ENCODE peak calls at places on chromosome 11, in six cellular contexts. Y is H1, S is HepG2, H is SK-N-SH, D is K562, R is HCT116. J is an unnamed sample. For H3K9me3, the result is how much of the 10 kb centered on the place peaks cover.

GRCh38 chr11:121422675-121423074 is 29.4 kb upstream of the SORL1 start:
- DNase-seq in S (no peak), Y (no peak), R (no peak), D (no peak), H (no peak), J (no peak)

GRCh38 chr11:71164621-71165020 is 87.8 kb downstream of the SHANK2 start:
- DNase-seq in Y (no peak), R (no peak), D (no peak), H (no peak), S (no peak), J (no peak)

GRCh38 chr11:105100206-105100605 is 39.4 kb downstream of the CARD18 start:
- DNase-seq in S (no peak), H (no peak), D (no peak), Y (no peak), R (no peak), J (no peak)

GRCh38 chr11:29135504-29135903 is 881.3 kb downstream of the KCNA4 start:
- DNase-seq in H (no peak), D (no peak), Y (no peak), R (no peak), S (no peak), J (no peak)

GRCh38 chr11:22567759-22568158 is 57.9 kb downstream of the FANCF start:
- DNase-seq in S (no peak), Y (no peak), R (no peak), D (no peak), H (no peak), J (no peak)

GRCh38 chr11:75342966-75343870 is 8.2 kb downstream of the ARRB1 start:
- DNase-seq in S (peak), Y (no peak), H (no peak), R (no peak), D (peak), J (no peak)

GRCh38 chr11:111225871-111226270 is 19.7 kb upstream of the POU2AF2 start:
- DNase-seq in H (no peak), R (no peak), S (no peak), D (no peak), Y (no peak), J (no peak)

GRCh38 chr11:112962854-112963367 is 1.7 kb downstream of the NCAM1 start:
- DNase-seq in H (peak), S (no peak), Y (no peak), D (no peak), R (no peak), J (no peak)

GRCh38 chr11:93700830-93701229 is 39.3 kb downstream of the CEP295 start:
- DNase-seq in R (no peak), S (no peak), H (no peak), D (no peak), Y (no peak), J (no peak)

GRCh38 chr11:94131363-94132115 is 2.9 kb downstream of the PANX1 start:
- DNase-seq in S (no peak), Y (no peak), D (no peak), H (peak), R (no peak), J (no peak)

GRCh38 chr11:94737171-94737611 is 31.0 kb upstream of the AMOTL1 start:
- DNase-seq in D (no peak), S (peak), H (no peak), R (no peak), Y (no peak), J (no peak)

GRCh38 chr11:121385693-121386092 is 66.4 kb upstream of the SORL1 start:
- DNase-seq in D (no peak), R (no peak), S (no peak), H (no peak), Y (no peak), J (no peak)

GRCh38 chr11:24760681-24761080 is 263.8 kb downstream of the LUZP2 start:
- DNase-seq in D (no peak), H (no peak), Y (no peak), R (no peak), S (no peak), J (no peak)

GRCh38 chr11:35133656-35134055 is 5.3 kb upstream of the CD44 start:
- DNase-seq in D (no peak), Y (no peak), S (no peak), R (no peak), H (no peak), J (no peak)

GRCh38 chr11:76801205-76801604 is 18.0 kb downstream of the TSKU start:
- DNase-seq in S (no peak), Y (no peak), D (no peak), R (no peak), H (no peak), J (no peak)

GRCh38 chr11:119314748-119315138 is 2.2 kb downstream of the MCAM start:
- DNase-seq in R (no peak), S (no peak), Y (no peak), D (no peak), H (peak), J (no peak)

GRCh38 chr11:113278925-113279324 is 35.5 kb upstream of the TTC12 start:
- DNase-seq in S (no peak), D (no peak), R (no peak), H (no peak), Y (no peak), J (no peak)

GRCh38 chr11:31793264-31793663 is 17.9 kb downstream of the PAX6 start:
- DNase-seq in S (no peak), D (no peak), Y (no peak), R (no peak), H (no peak), J (no peak)

GRCh38 chr11:64304316-64305072 is 830 bp upstream of the ESRRA start:
- DNase-seq in H (peak), D (peak), S (peak), R (peak), Y (peak), J (peak)

GRCh38 chr11:64305691-64306562 is 603 bp downstream of the ESRRA start:
- DNase-seq in D (peak), Y (no peak), S (peak), H (peak), R (peak), J (no peak)

GRCh38 chr11:64306563-64306875 is 1.2 kb downstream of the ESRRA start:
- DNase-seq in H (no peak), S (no peak), R (no peak), D (no peak), Y (no peak), J (no peak)

GRCh38 chr11:64304032-64304315 is 1.4 kb upstream of the ESRRA start:
- DNase-seq in S (no peak), R (no peak), Y (no peak), D (no peak), H (no peak), J (no peak)

GRCh38 chr11:64305075-64305690 is at the start of gene ESRRA:
- DNase-seq in S (peak), H (peak), Y (peak), R (peak), D (peak), J (peak)
- TF ChIP-seq POLR2AphosphoS5 in S (peak), H (peak), Y (no peak), R (no peak), D (no peak), J (peak)

GRCh38 chr11:114618139-114618538 is 22.6 kb upstream of the NXPE4 start:
- DNase-seq in R (no peak), D (no peak), H (no peak), Y (no peak), S (no peak), J (no peak)
- H3K9me3 ChIP-seq in R (under half), D (under half), H (under half), Y (half or more), S (half or more), J (under half)

DNA sequence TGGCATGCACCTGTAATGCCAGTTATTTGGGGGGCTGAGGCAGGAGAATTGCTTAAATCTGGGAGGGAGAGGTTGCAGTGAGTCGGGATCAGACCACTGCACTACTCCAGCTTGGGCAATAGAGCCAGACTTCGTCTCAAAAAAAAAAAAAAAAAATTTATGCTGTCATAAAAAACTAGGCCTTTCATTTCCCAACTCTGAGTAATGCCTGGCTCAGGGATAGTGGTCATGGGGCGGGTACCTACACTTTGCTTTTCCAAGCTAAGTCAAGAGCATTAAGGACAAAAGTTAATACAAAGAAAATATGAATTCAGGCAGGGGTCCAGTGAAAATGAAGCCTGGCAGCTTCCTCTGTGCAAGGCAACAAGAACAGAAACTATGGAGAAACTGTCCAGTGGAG is 16.3 kb downstream of the CPSF7 start:
- DNase-seq in D (no peak), S (no peak), H (no peak), R (no peak), Y (no peak), J (no peak)
- H3K9ac ChIP-seq in D (no peak), S (no peak), H (no peak), R (no peak), Y (no peak), J (no peak)

DNA sequence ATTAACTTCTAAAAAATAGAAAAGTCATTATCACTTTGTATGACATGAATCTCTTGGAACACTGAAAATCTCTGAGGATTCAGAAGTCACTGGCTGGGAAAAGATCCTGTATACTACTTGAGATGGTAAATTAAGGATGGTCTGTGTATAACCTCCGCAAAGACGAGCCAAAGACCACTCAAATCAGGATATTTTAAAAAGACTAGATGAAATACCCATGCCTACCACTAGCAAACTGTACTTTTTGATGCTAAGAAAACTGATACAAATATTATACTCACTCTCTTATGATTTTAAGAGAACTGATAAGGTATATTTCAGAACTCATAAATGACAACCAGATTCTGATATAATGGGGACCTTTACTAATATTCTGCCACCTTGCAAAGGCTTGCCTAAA is 78.6 kb upstream of the APOA1 start:
- DNase-seq in R (no peak), Y (no peak), D (no peak), S (no peak), H (no peak), J (no peak)
- TF ChIP-seq POLR2AphosphoS5 in R (no peak), Y (no peak), D (no peak), S (no peak), H (no peak), J (no peak)

DNA sequence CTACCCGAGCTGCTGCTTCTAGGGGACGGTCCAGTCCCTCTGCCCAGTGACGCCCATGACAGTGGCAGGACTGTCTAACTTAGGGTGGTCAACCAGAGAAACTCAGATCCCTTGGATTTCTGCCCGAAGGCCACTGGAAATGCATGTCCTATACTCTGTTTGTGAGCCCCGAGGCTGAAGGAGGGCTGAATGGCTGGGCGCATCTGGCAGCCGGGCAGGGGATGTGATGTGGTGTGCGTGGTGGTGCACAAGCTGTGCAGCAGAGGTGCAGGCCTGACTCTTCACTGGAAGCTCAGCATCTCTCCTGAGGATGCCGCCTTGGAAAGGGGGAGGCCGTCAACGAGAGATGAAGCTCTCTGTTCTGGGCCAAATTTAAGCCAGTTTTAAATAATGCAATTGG is 118.8 kb upstream of the B3GAT1 start:
- DNase-seq in Y (no peak), H (no peak), S (no peak), D (no peak), R (no peak), J (no peak)
- H3K9me3 ChIP-seq in Y (under half), H (under half), S (under half), D (under half), R (under half), J (under half)

DNA sequence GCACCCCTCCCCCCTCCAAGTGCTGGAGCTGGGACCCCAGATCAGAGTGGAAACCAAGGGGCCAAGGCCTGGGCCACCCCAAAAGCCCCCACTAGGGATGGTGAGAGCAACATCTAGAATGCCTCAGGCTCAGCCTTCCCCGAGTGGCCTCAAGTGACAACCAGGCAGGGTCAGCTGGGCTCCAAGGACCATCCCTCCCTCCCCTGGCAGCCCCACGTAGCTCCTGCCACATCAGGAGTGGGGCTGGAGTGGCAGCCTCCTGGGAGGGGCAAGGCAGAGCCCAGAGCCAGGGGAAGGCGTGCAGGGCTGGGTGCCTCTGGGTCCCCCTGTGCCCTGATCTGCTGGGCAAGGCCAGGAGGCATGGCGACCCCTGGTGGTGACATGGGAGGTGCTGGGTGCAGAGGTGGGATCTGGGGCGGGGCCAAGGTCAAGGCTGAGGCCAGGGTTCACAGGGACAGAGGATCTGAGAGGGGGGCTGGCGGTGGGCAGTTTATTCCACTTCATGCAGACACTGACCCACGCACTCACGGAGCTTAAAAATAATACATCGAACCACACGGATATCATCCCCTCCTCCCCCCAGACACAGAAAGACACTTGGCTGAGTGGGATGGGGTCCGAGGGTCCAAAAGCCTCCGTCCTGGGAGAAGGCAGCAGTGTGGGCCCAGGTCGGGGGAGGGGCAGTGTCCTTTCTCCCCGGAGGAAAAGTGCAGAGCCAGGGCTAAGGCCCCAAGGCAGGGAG is 15.8 kb upstream of the EHD1 start:
- DNase-seq in D (peak), R (no peak), H (peak), Y (peak), S (peak), J (no peak)
- H3K9ac ChIP-seq in D (no peak), R (no peak), H (no peak), Y (no peak), S (peak), J (no peak)

GRCh38 chr11:80668039-80668438 is 1227.2 kb upstream of the TENM4 start:
- DNase-seq in S (no peak), H (no peak), D (no peak), Y (peak), R (no peak), J (no peak)

GRCh38 chr11:80669620-80670019 is 1228.8 kb upstream of the TENM4 start:
- DNase-seq in R (no peak), D (no peak), H (peak), Y (no peak), S (no peak), J (no peak)
- TF ChIP-seq POLR2AphosphoS5 in R (no peak), D (no peak), H (no peak), Y (no peak), S (no peak), J (no peak)

J was measured in SK-N-MC.